ENCODE peak calls at places on chromosomes 7 and 10, in six cellular contexts. F is anterior cingulate cortex, Y is iPS-NIHi11, L is MM.1S, K is spleen, J is dermis microvascular lymphatic vessel endothelial cell. Z is an unnamed sample.

GRCh38 chr10:130022071-130022470 is 58.0 kb upstream of the EBF3 start:
- DNase-seq in F (no peak), Y (no peak), L (no peak), K (no peak), J (no peak), Z (no peak)

GRCh38 chr10:127405221-127405620 is 143.9 kb upstream of the NPS start:
- DNase-seq in F (no peak), Y (no peak), L (no peak), K (peak; percentile 4), J (no peak), Z (peak; percentile 53)

GRCh38 chr7:67602246-67602645 is 605.6 kb downstream of the TYW1 start:
- DNase-seq in F (no peak), Y (no peak), L (no peak), K (no peak), J (no peak), Z (no peak)

GRCh38 chr7:138091073-138091472 is 14.8 kb downstream of the AKR1D1 start:
- DNase-seq in F (no peak), Y (no peak), L (peak; percentile 23), K (no peak), J (no peak), Z (no peak)

GRCh38 chr10:37812290-37812689 is 45.1 kb downstream of the ZNF248 start:
- DNase-seq in F (no peak), Y (no peak), L (no peak), K (no peak), J (no peak), Z (no peak)

GRCh38 chr7:99623091-99623693 is 6.4 kb downstream of the ZSCAN25 start:
- DNase-seq in F (no peak), Y (no peak), L (no peak), K (no peak), J (no peak), Z (no peak)

GRCh38 chr7:3010161-3010560 is 33.5 kb downstream of the CARD11 start:
- DNase-seq in F (no peak), Y (no peak), L (peak; percentile 9), K (no peak), J (no peak), Z (no peak)

GRCh38 chr7:129264534-129264933 is 39.7 kb downstream of the AHCYL2 start:
- DNase-seq in F (no peak), Y (no peak), L (no peak), K (no peak), J (no peak), Z (no peak)

GRCh38 chr10:124026337-124026939 is 67.0 kb downstream of the CHST15 start:
- DNase-seq in F (no peak), Y (peak; percentile 52), L (no peak), K (peak; percentile 56), J (no peak), Z (no peak)

GRCh38 chr7:2157473-2158279 is 75.1 kb downstream of the MAD1L1 start:
- DNase-seq in F (peak; percentile 32), Y (no peak), L (no peak), K (no peak), J (no peak), Z (peak; percentile 31)

Z was measured in endothelial cell of umbilical vein.